ENCODE peak calls at places on chromosomes 4 and X, in nine cellular contexts. One of them, this sample, is unnamed.

GRCh38 chr4:55308071-55308470 is 38.0 kb upstream of the SRD5A3 start:
- DNase-seq in cardiac muscle cell: no peak
- DNase-seq in neuronal stem cell: no peak
- DNase-seq in lower lobe of right lung: no peak
- DNase-seq in SJSA1: no peak
- DNase-seq in IMR-90: no peak
- DNase-seq in A673: no peak
- DNase-seq in lung: no peak
- DNase-seq in PC-3: peak; percentile 27
- DNase-seq in this sample: no peak

GRCh38 chr4:131258361-131258760 is 1890.7 kb upstream of the PCDH10 start:
- DNase-seq in A673: no peak
- DNase-seq in PC-3: no peak
- DNase-seq in SJSA1: no peak
- DNase-seq in lung: no peak
- DNase-seq in neuronal stem cell: no peak
- DNase-seq in IMR-90: no peak
- DNase-seq in cardiac muscle cell: no peak
- DNase-seq in lower lobe of right lung: no peak
- DNase-seq in this sample: no peak

GRCh38 chrX:54042609-54043010 is 1.7 kb downstream of the PHF8 start:
- DNase-seq in neuronal stem cell: peak; percentile 33
- DNase-seq in lung: peak; percentile 32
- DNase-seq in lower lobe of right lung: peak; percentile 45
- DNase-seq in SJSA1: peak; percentile 42
- DNase-seq in A673: peak; percentile 64
- DNase-seq in IMR-90: peak; percentile 63
- DNase-seq in PC-3: peak; percentile 67
- DNase-seq in cardiac muscle cell: peak; percentile 72
- DNase-seq in this sample: peak; percentile 46

GRCh38 chr4:15469402-15470148 is at the start of gene CC2D2A:
- DNase-seq in cardiac muscle cell: peak; percentile 65
- DNase-seq in lower lobe of right lung: no peak
- DNase-seq in IMR-90: peak; percentile 69
- DNase-seq in neuronal stem cell: peak; percentile 29
- DNase-seq in A673: no peak
- DNase-seq in PC-3: peak; percentile 47
- DNase-seq in SJSA1: no peak
- DNase-seq in lung: no peak
- DNase-seq in this sample: no peak

GRCh38 chr4:84189138-84189537 is 310.0 kb downstream of the NKX6-1 start:
- DNase-seq in PC-3: no peak
- DNase-seq in SJSA1: no peak
- DNase-seq in IMR-90: no peak
- DNase-seq in lower lobe of right lung: no peak
- DNase-seq in A673: no peak
- DNase-seq in neuronal stem cell: no peak
- DNase-seq in cardiac muscle cell: no peak
- DNase-seq in lung: no peak
- DNase-seq in this sample: no peak

GRCh38 chr4:38241541-38241940 is 281.3 kb downstream of the PTTG2 start:
- DNase-seq in PC-3: no peak
- DNase-seq in cardiac muscle cell: no peak
- DNase-seq in lower lobe of right lung: no peak
- DNase-seq in neuronal stem cell: no peak
- DNase-seq in IMR-90: no peak
- DNase-seq in lung: no peak
- DNase-seq in A673: no peak
- DNase-seq in SJSA1: no peak
- DNase-seq in this sample: no peak

GRCh38 chr4:181860157-181860556 is 383.0 kb upstream of the TENM3 start:
- DNase-seq in neuronal stem cell: no peak
- DNase-seq in cardiac muscle cell: peak; percentile 55
- DNase-seq in A673: peak; percentile 37
- DNase-seq in lower lobe of right lung: no peak
- DNase-seq in PC-3: no peak
- DNase-seq in IMR-90: peak; percentile 42
- DNase-seq in lung: no peak
- DNase-seq in SJSA1: peak; percentile 11
- DNase-seq in this sample: peak; percentile 59

GRCh38 chr4:52106701-52107100 is 55.6 kb downstream of the SPATA18 start:
- DNase-seq in A673: peak; percentile 60
- DNase-seq in SJSA1: no peak
- DNase-seq in IMR-90: no peak
- DNase-seq in PC-3: no peak
- DNase-seq in lung: no peak
- DNase-seq in neuronal stem cell: no peak
- DNase-seq in lower lobe of right lung: no peak
- DNase-seq in cardiac muscle cell: no peak
- DNase-seq in this sample: no peak

GRCh38 chr4:8268211-8268610 is 1.3 kb upstream of the HTRA3 start:
- DNase-seq in A673: no peak
- DNase-seq in cardiac muscle cell: no peak
- DNase-seq in PC-3: no peak
- DNase-seq in lung: no peak
- DNase-seq in lower lobe of right lung: no peak
- DNase-seq in IMR-90: no peak
- DNase-seq in neuronal stem cell: no peak
- DNase-seq in SJSA1: no peak
- DNase-seq in this sample: no peak

GRCh38 chr4:8267077-8267476 is 2.5 kb upstream of the HTRA3 start:
- DNase-seq in IMR-90: peak; percentile 33
- DNase-seq in neuronal stem cell: peak; percentile 35
- DNase-seq in SJSA1: peak; percentile 34
- DNase-seq in PC-3: peak; percentile 68
- DNase-seq in lower lobe of right lung: peak; percentile 85
- DNase-seq in lung: peak; percentile 68
- DNase-seq in A673: peak; percentile 56
- DNase-seq in cardiac muscle cell: peak; percentile 69
- DNase-seq in this sample: peak; percentile 86

GRCh38 chr4:8270418-8270771 is 841 bp downstream of the HTRA3 start:
- DNase-seq in lower lobe of right lung: no peak
- DNase-seq in A673: no peak
- DNase-seq in lung: no peak
- DNase-seq in neuronal stem cell: no peak
- DNase-seq in IMR-90: no peak
- DNase-seq in SJSA1: no peak
- DNase-seq in cardiac muscle cell: no peak
- DNase-seq in PC-3: no peak
- DNase-seq in this sample: no peak

GRCh38 chr4:8269535-8270417 is at the start of gene HTRA3:
- DNase-seq in lower lobe of right lung: no peak
- DNase-seq in IMR-90: peak; percentile 31
- DNase-seq in lung: no peak
- DNase-seq in neuronal stem cell: peak; percentile 39
- DNase-seq in cardiac muscle cell: peak; percentile 73
- DNase-seq in A673: no peak
- DNase-seq in SJSA1: no peak
- DNase-seq in PC-3: peak; percentile 33
- DNase-seq in this sample: no peak

GRCh38 chr4:8268901-8269534 is 536 bp upstream of the HTRA3 start:
- DNase-seq in cardiac muscle cell: no peak
- DNase-seq in neuronal stem cell: no peak
- DNase-seq in IMR-90: no peak
- DNase-seq in lower lobe of right lung: no peak
- DNase-seq in SJSA1: no peak
- DNase-seq in PC-3: no peak
- DNase-seq in A673: no peak
- DNase-seq in lung: no peak
- DNase-seq in this sample: no peak
- H3K27ac ChIP-seq in cardiac muscle cell: no peak overlapping the region
- H3K27ac ChIP-seq in neuronal stem cell: no peak overlapping the region
- H3K27ac ChIP-seq in IMR-90: peak overlapping the region; percentile 9
- H3K27ac ChIP-seq in lower lobe of right lung: no peak overlapping the region
- H3K27ac ChIP-seq in SJSA1: no peak overlapping the region
- H3K27ac ChIP-seq in PC-3: no peak overlapping the region
- H3K27ac ChIP-seq in A673: no peak overlapping the region
- H3K27ac ChIP-seq in lung: no peak overlapping the region
- H3K27ac ChIP-seq in this sample: no peak overlapping the region

GRCh38 chrX:40647307-40648197 is at the start of gene CXorf38:
- DNase-seq in lung: peak; percentile 93
- DNase-seq in cardiac muscle cell: peak; percentile 91
- DNase-seq in A673: peak; percentile 93
- DNase-seq in neuronal stem cell: peak; percentile 84
- DNase-seq in lower lobe of right lung: peak; percentile 91
- DNase-seq in PC-3: peak; percentile 94
- DNase-seq in SJSA1: peak; percentile 82
- DNase-seq in IMR-90: peak; percentile 83
- DNase-seq in this sample: peak; percentile 84

GRCh38 chrX:40646489-40647306 is 663 bp downstream of the CXorf38 start:
- DNase-seq in PC-3: peak; percentile 33
- DNase-seq in SJSA1: peak; percentile 43
- DNase-seq in IMR-90: peak; percentile 43
- DNase-seq in neuronal stem cell: peak; percentile 15
- DNase-seq in lung: peak; percentile 36
- DNase-seq in lower lobe of right lung: peak; percentile 66
- DNase-seq in cardiac muscle cell: peak; percentile 13
- DNase-seq in A673: no peak
- DNase-seq in this sample: peak; percentile 15

GRCh38 chrX:40653535-40653934 is 6.2 kb upstream of the CXorf38 start:
- DNase-seq in neuronal stem cell: no peak
- DNase-seq in PC-3: no peak
- DNase-seq in A673: no peak
- DNase-seq in lower lobe of right lung: no peak
- DNase-seq in cardiac muscle cell: no peak
- DNase-seq in lung: no peak
- DNase-seq in IMR-90: no peak
- DNase-seq in SJSA1: no peak
- DNase-seq in this sample: no peak

GRCh38 chrX:40651620-40652223 is 4.4 kb upstream of the CXorf38 start:
- DNase-seq in A673: peak; percentile 73
- DNase-seq in cardiac muscle cell: peak; percentile 84
- DNase-seq in lower lobe of right lung: peak; percentile 51
- DNase-seq in neuronal stem cell: peak; percentile 38
- DNase-seq in PC-3: peak; percentile 69
- DNase-seq in SJSA1: peak; percentile 27
- DNase-seq in IMR-90: peak; percentile 65
- DNase-seq in lung: peak; percentile 72
- DNase-seq in this sample: peak; percentile 32

DNA sequence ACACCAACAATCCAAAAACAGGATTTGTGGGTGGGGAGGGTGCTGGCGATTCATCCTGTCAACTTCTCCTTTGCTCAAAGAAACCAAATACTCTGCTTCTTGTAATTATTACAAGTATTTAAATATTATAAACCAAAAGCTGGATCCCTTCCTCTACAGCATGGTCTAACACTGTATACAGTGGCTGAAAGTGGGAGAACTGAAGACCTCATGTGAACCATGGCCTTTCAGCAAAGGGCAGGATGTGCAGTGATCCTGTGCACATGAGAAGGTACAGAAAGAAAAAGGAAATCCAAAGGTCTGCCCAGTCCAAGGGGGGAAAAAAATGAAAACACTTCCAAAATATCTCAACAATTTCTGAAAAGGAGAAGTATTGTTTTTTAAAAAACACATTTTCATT is 5.3 kb upstream of the CXorf38 start:
- DNase-seq in SJSA1: no peak
- DNase-seq in cardiac muscle cell: no peak
- DNase-seq in lower lobe of right lung: no peak
- DNase-seq in lung: no peak
- DNase-seq in A673: no peak
- DNase-seq in neuronal stem cell: no peak
- DNase-seq in PC-3: no peak
- DNase-seq in IMR-90: no peak
- DNase-seq in this sample: no peak
- H3K36me3 ChIP-seq in SJSA1: peaks cover 3% of the 10 kb centered on the region
- H3K36me3 ChIP-seq in cardiac muscle cell: peaks cover 3% of the 10 kb centered on the region
- H3K36me3 ChIP-seq in lower lobe of right lung: peaks cover 37% of the 10 kb centered on the region
- H3K36me3 ChIP-seq in lung: peaks cover 2% of the 10 kb centered on the region
- H3K36me3 ChIP-seq in A673: peaks cover 6% of the 10 kb centered on the region
- H3K36me3 ChIP-seq in neuronal stem cell: peaks cover 58% of the 10 kb centered on the region
- H3K36me3 ChIP-seq in PC-3: peaks cover 15% of the 10 kb centered on the region
- H3K36me3 ChIP-seq in IMR-90: peaks cover 2% of the 10 kb centered on the region
- H3K36me3 ChIP-seq in this sample: no peaks in the 10 kb centered on the region

GRCh38 chr4:25857851-25858400 is 4.9 kb downstream of the SEL1L3 start:
- DNase-seq in lung: no peak
- DNase-seq in cardiac muscle cell: no peak
- DNase-seq in SJSA1: no peak
- DNase-seq in PC-3: no peak
- DNase-seq in IMR-90: no peak
- DNase-seq in lower lobe of right lung: no peak
- DNase-seq in neuronal stem cell: no peak
- DNase-seq in A673: no peak
- DNase-seq in this sample: no peak

GRCh38 chr4:25857403-25857802 is 5.4 kb downstream of the SEL1L3 start:
- DNase-seq in lung: no peak
- DNase-seq in PC-3: no peak
- DNase-seq in IMR-90: no peak
- DNase-seq in lower lobe of right lung: no peak
- DNase-seq in cardiac muscle cell: no peak
- DNase-seq in SJSA1: no peak
- DNase-seq in A673: peak; percentile 16
- DNase-seq in neuronal stem cell: no peak
- DNase-seq in this sample: no peak

GRCh38 chr4:25859429-25860148 is 3.2 kb downstream of the SEL1L3 start:
- DNase-seq in A673: peak; percentile 26
- DNase-seq in cardiac muscle cell: no peak
- DNase-seq in IMR-90: no peak
- DNase-seq in lower lobe of right lung: no peak
- DNase-seq in PC-3: no peak
- DNase-seq in neuronal stem cell: no peak
- DNase-seq in lung: no peak
- DNase-seq in SJSA1: no peak
- DNase-seq in this sample: peak; percentile 83

GRCh38 chr4:25860586-25861421 is 2.0 kb downstream of the SEL1L3 start:
- DNase-seq in PC-3: no peak
- DNase-seq in SJSA1: no peak
- DNase-seq in lower lobe of right lung: peak; percentile 82
- DNase-seq in neuronal stem cell: no peak
- DNase-seq in lung: peak; percentile 58
- DNase-seq in IMR-90: peak; percentile 42
- DNase-seq in A673: no peak
- DNase-seq in cardiac muscle cell: no peak
- DNase-seq in this sample: peak; percentile 30

GRCh38 chr4:25856756-25857155 is 6.0 kb downstream of the SEL1L3 start:
- DNase-seq in PC-3: no peak
- DNase-seq in IMR-90: no peak
- DNase-seq in neuronal stem cell: no peak
- DNase-seq in SJSA1: no peak
- DNase-seq in A673: no peak
- DNase-seq in lower lobe of right lung: no peak
- DNase-seq in cardiac muscle cell: no peak
- DNase-seq in lung: no peak
- DNase-seq in this sample: no peak
- H3K4me1 ChIP-seq in PC-3: peaks cover 26% of the 10 kb centered on the region
- H3K4me1 ChIP-seq in IMR-90: peaks cover 13% of the 10 kb centered on the region
- H3K4me1 ChIP-seq in neuronal stem cell: peaks cover 8% of the 10 kb centered on the region
- H3K4me1 ChIP-seq in SJSA1: peaks cover 30% of the 10 kb centered on the region
- H3K4me1 ChIP-seq in A673: peaks cover 22% of the 10 kb centered on the region
- H3K4me1 ChIP-seq in lower lobe of right lung: peaks cover 65% of the 10 kb centered on the region
- H3K4me1 ChIP-seq in cardiac muscle cell: no peaks in the 10 kb centered on the region
- H3K4me1 ChIP-seq in lung: peaks cover 23% of the 10 kb centered on the region
- H3K4me1 ChIP-seq in this sample: peaks cover 30% of the 10 kb centered on the region

DNA sequence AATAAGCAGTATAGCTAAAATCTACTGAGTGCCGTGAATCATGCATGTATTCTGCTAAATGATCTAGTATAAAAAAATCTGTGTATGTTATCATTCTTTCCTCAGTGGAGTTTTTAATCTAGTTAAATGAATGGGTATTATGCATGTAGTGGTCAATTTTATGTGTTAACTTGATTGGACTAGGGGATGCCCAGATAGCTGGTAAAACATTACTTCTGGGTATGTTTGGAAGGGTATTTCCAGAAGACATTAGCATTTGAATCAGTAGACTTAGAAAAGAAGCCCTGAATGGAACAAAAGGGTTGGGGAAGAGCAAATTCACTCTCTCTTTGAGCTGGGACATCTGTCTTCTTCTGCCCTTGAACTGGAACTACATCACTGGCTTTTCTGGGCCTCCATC is 34.5 kb upstream of the SPRY1 start:
- DNase-seq in lung: no peak
- DNase-seq in SJSA1: no peak
- DNase-seq in A673: no peak
- DNase-seq in cardiac muscle cell: no peak
- DNase-seq in IMR-90: no peak
- DNase-seq in PC-3: no peak
- DNase-seq in lower lobe of right lung: no peak
- DNase-seq in neuronal stem cell: no peak
- DNase-seq in this sample: no peak
- H3K27ac ChIP-seq in lung: no peak overlapping the region
- H3K27ac ChIP-seq in SJSA1: no peak overlapping the region
- H3K27ac ChIP-seq in A673: no peak overlapping the region
- H3K27ac ChIP-seq in cardiac muscle cell: no peak overlapping the region
- H3K27ac ChIP-seq in IMR-90: peak overlapping the region; percentile 42
- H3K27ac ChIP-seq in PC-3: no peak overlapping the region
- H3K27ac ChIP-seq in lower lobe of right lung: no peak overlapping the region
- H3K27ac ChIP-seq in neuronal stem cell: no peak overlapping the region
- H3K27ac ChIP-seq in this sample: peak overlapping the region; percentile 13